ENCODE peak calls at places on chromosome 5, in seven cellular contexts. R is fibroblast of mammary gland, V is uterus, D is astrocyte, U is IMR-90, O is GM12878, Y is dorsolateral prefrontal cortex. S is an unnamed sample.

GRCh38 chr5:143707797-143708196 is 104.2 kb upstream of the HMHB1 start:
- DNase-seq in R (peak; percentile 59), V (no peak), D (peak; percentile 82), U (no peak), O (no peak), Y (no peak), S (no peak)

GRCh38 chr5:149161026-149161687 is 19.9 kb downstream of the ABLIM3 start:
- DNase-seq in R (no peak), V (no peak), D (no peak), U (no peak), O (no peak), Y (no peak), S (no peak)

GRCh38 chr5:124755565-124755964 is 9.1 kb upstream of the ZNF608 start:
- DNase-seq in R (peak; percentile 46), V (no peak), D (peak; percentile 27), U (no peak), O (no peak), Y (peak; percentile 64), S (no peak)

GRCh38 chr5:128813317-128813716 is 152.0 kb upstream of the SLC27A6 start:
- DNase-seq in R (no peak), V (no peak), D (no peak), U (no peak), O (no peak), Y (no peak), S (no peak)

GRCh38 chr5:147610798-147611197 is 100.9 kb upstream of the DPYSL3 start:
- DNase-seq in R (no peak), V (no peak), D (no peak), U (no peak), O (no peak), Y (no peak), S (no peak)

GRCh38 chr5:149358294-149358651 is 427 bp downstream of the PCYOX1L start:
- DNase-seq in R (no peak), V (peak; percentile 48), D (no peak), U (no peak), O (no peak), Y (peak; percentile 32), S (no peak)

GRCh38 chr5:139058121-139058520 is 140.0 kb downstream of the SIL1 start:
- DNase-seq in R (peak; percentile 66), V (no peak), D (peak; percentile 73), U (peak; percentile 58), O (no peak), Y (no peak), S (no peak)

GRCh38 chr5:87400305-87400899 is 12.3 kb downstream of the CCNH start:
- DNase-seq in R (peak; percentile 64), V (no peak), D (peak; percentile 22), U (peak; percentile 61), O (no peak), Y (no peak), S (no peak)

GRCh38 chr5:74054139-74054538 is 428.1 kb downstream of the ARHGEF28 start:
- DNase-seq in R (no peak), V (no peak), D (no peak), U (no peak), O (no peak), Y (no peak), S (no peak)

GRCh38 chr5:19270153-19270552 is 717.8 kb downstream of the CDH18 start:
- DNase-seq in R (no peak), V (no peak), D (no peak), U (no peak), O (no peak), Y (no peak), S (no peak)

GRCh38 chr5:150641006-150641570 is 628 bp downstream of the SYNPO start:
- DNase-seq in R (peak; percentile 88), V (peak; percentile 77), D (peak; percentile 85), U (peak; percentile 77), O (no peak), Y (no peak), S (no peak)
- H3K4me3 ChIP-seq in R (peak overlapping the region; percentile 17), V (no peak overlapping the region), D (peak overlapping the region; percentile 62), U (peak overlapping the region; percentile 50), O (no peak overlapping the region), Y (peak overlapping the region; percentile 51), S (no peak overlapping the region)

GRCh38 chr5:141434006-141434405 is 3.7 kb downstream of the PCDHGA12 start:
- DNase-seq in R (peak; percentile 45), V (no peak), D (no peak), U (peak; percentile 73), O (no peak), Y (no peak), S (no peak)
- H3K4me3 ChIP-seq in R (no peak overlapping the region), V (no peak overlapping the region), D (no peak overlapping the region), U (no peak overlapping the region), O (no peak overlapping the region), Y (no peak overlapping the region), S (no peak overlapping the region)

GRCh38 chr5:95922798-95923197 is 38.9 kb downstream of the ELL2 start:
- DNase-seq in R (no peak), V (no peak), D (no peak), U (no peak), O (no peak), Y (no peak), S (no peak)

GRCh38 chr5:95925939-95926338 is 35.7 kb downstream of the ELL2 start:
- DNase-seq in R (no peak), V (no peak), D (no peak), U (no peak), O (peak; percentile 84), Y (no peak), S (peak; percentile 88)

GRCh38 chr5:95924720-95925119 is 36.9 kb downstream of the ELL2 start:
- DNase-seq in R (no peak), V (no peak), D (no peak), U (peak; percentile 60), O (no peak), Y (no peak), S (peak; percentile 84)

GRCh38 chr5:95923918-95924559 is 37.6 kb downstream of the ELL2 start:
- DNase-seq in R (no peak), V (no peak), D (no peak), U (no peak), O (peak; percentile 60), Y (no peak), S (peak; percentile 67)

DNA sequence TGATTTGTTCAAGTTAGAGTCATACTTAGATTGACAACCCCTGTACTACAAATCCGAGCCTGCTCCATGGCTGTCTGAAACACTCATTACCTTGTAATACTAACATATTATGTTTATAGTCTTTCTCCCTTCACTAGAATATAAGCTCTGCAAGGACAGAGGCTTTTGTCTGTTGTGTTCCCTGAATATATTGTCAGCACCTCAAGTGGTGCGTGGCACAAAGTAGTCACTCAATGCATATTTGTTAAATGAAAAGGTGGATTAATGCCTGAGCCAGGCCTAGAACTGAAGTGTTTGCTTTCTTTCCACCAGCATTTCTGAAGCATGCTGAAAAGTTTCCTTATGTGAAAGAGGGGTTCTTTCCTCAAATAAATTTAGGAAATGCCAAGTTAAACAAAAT is 36.3 kb downstream of the ELL2 start:
- DNase-seq in R (no peak), V (no peak), D (no peak), U (no peak), O (no peak), Y (no peak), S (no peak)
- H3K4me3 ChIP-seq in R (no peak overlapping the region), V (no peak overlapping the region), D (no peak overlapping the region), U (no peak overlapping the region), O (no peak overlapping the region), Y (no peak overlapping the region), S (no peak overlapping the region)

DNA sequence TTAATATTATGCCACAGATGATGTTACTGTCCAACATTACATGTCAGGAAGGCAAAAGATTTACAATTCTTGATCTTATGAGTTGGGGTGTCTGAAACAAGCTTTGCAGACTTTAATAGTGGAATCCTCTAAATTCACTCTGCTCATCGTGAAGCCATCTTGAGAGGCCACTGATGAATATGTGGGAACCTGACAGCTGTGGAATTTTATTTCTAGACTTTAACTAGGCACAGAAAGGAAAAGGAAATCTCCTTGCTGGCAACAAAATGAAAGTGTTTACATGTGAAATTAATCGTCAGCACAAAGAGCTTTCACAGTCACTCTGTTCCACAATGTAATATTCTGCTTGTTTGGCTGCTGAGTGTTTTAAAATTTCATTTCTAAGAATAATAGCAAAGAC is 14.8 kb downstream of the NREP start:
- DNase-seq in R (no peak), V (no peak), D (no peak), U (no peak), O (no peak), Y (no peak), S (no peak)
- H3K4me3 ChIP-seq in R (no peak overlapping the region), V (peak overlapping the region; percentile 3), D (peak overlapping the region; percentile 5), U (no peak overlapping the region), O (peak overlapping the region; percentile 6), Y (no peak overlapping the region), S (no peak overlapping the region)

GRCh38 chr5:78974011-78974410 is 11.1 kb downstream of the ARSB start:
- DNase-seq in R (no peak), V (no peak), D (no peak), U (no peak), O (no peak), Y (peak; percentile 44), S (no peak)

GRCh38 chr5:78971998-78972397 is 13.1 kb downstream of the ARSB start:
- DNase-seq in R (no peak), V (no peak), D (no peak), U (no peak), O (no peak), Y (no peak), S (no peak)

GRCh38 chr5:78975035-78975434 is 10.1 kb downstream of the ARSB start:
- DNase-seq in R (no peak), V (no peak), D (no peak), U (no peak), O (no peak), Y (no peak), S (no peak)

GRCh38 chr5:78968781-78969180 is 16.3 kb downstream of the ARSB start:
- DNase-seq in R (no peak), V (no peak), D (no peak), U (no peak), O (no peak), Y (no peak), S (no peak)

DNA sequence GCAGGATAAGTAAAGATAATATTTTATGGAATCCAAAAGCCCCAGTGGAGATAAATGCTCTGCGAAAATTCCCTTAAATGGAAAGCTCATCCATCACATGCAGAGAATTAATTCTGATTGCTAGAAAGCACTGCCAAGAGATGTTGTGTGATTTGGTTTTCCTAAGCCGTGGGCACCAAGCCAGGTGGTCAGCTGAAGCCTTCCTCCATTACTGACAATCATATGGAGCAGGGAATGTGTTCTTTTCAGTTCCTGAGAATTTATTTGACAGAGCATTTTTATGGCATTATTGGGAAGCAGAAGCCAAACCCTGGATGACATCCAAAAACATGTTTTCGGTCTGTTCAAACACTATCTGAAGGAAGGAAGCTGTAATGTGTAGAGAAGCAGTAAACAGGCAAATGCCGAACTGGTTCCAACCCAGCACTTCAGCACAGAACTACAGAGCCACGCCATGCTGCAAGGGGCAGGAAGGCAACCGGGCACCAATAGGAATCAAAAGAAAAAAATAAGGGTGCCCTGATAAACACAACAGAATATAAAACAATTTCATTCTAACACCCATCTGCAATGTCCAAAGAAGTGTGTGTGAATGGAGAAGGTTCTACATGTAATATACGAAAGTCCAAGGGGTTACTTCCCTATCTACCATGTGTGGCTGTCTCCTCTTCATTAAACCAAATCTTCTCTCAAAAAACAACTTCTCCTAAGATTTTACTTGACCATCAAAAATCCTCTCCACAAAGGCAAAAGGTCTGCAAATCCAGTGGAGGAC is 12.3 kb downstream of the ARSB start:
- DNase-seq in R (peak; percentile 65), V (peak; percentile 50), D (peak; percentile 63), U (peak; percentile 67), O (no peak), Y (no peak), S (no peak)
- H3K4me3 ChIP-seq in R (no peak overlapping the region), V (no peak overlapping the region), D (no peak overlapping the region), U (no peak overlapping the region), O (no peak overlapping the region), Y (peak overlapping the region; percentile 25), S (no peak overlapping the region)